ENCODE peak calls at places on chromosomes 7 and 10, in seven cellular contexts. G is lung, C is left ventricle myocardium inferior, J is mammary epithelial cell, A is A549, L is bronchial epithelial cell, K is WTC11. M is an unnamed sample.

GRCh38 chr10:42941245-42941644 is 135.6 kb upstream of the RET start:
- DNase-seq in G (peak), C (no peak), J (no peak), A (no peak), L (no peak), K (no peak), M (no peak)

GRCh38 chr7:97187067-97187466 is 69.6 kb downstream of the SDHAF3 start:
- DNase-seq in G (no peak), C (no peak), J (peak), A (no peak), L (peak), K (no peak), M (no peak)

GRCh38 chr10:88911121-88911520 is 31.1 kb downstream of the STAMBPL1 start:
- DNase-seq in G (no peak), C (no peak), J (no peak), A (no peak), L (no peak), K (no peak), M (no peak)

GRCh38 chr7:26490631-26491624 is 199.3 kb downstream of the SNX10 start:
- DNase-seq in G (no peak), C (no peak), J (peak), A (no peak), L (peak), K (no peak), M (no peak)

GRCh38 chr10:122176232-122176865 is 94.7 kb upstream of the BTBD16 start:
- DNase-seq in G (no peak), C (no peak), J (no peak), A (no peak), L (no peak), K (no peak), M (no peak)

GRCh38 chr10:108721874-108722273 is 1201.4 kb downstream of the XPNPEP1 start:
- DNase-seq in G (no peak), C (no peak), J (no peak), A (no peak), L (no peak), K (no peak), M (no peak)

GRCh38 chr7:11272352-11272751 is 298.7 kb downstream of the PHF14 start:
- DNase-seq in G (no peak), C (no peak), J (no peak), A (no peak), L (no peak), K (no peak), M (no peak)

GRCh38 chr10:33187427-33187999 is 147.0 kb downstream of the NRP1 start:
- DNase-seq in G (no peak), C (no peak), J (no peak), A (no peak), L (no peak), K (no peak), M (no peak)

GRCh38 chr7:27161214-27161720 is 4.1 kb downstream of the HOXA9 start:
- DNase-seq in G (no peak), C (peak), J (no peak), A (no peak), L (no peak), K (no peak), M (no peak)

GRCh38 chr10:76902949-76903348 is 734.7 kb downstream of the KCNMA1 start:
- DNase-seq in G (peak), C (peak), J (no peak), A (peak), L (peak), K (peak), M (no peak)

GRCh38 chr10:45000138-45000763 is 472 bp upstream of the ZNF22 start:
- DNase-seq in G (peak), C (peak), J (no peak), A (no peak), L (no peak), K (no peak), M (no peak)

DNA sequence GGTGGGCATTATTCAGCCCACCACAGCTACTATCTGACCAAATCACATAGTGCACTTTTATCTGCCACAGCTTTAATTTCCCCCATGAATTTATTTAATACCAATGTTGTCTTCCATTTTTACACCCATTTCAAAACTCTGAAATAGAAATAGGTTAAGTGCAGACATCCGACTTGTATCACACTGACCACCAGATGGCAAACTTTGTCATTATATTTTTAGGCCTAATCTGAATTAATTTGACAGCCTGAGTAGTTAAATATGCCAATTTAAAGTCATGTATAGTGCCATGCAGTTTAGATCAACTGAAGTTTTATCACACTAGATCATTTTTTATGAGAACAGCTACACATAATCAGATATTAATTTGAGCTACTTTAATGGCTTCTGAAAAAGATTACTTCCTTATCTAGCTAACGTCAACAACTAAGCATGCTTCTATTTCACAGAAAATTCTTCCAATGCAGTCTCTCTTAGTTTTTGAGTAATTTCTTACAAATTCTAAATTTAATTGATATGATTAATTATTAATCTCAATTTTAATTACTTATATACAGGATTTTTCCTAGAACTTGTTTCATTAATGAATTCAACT is 566.4 kb downstream of the GFRA1 start:
- DNase-seq in G (no peak), C (no peak), J (peak), A (peak), L (peak), K (no peak), M (no peak)
- TF ChIP-seq CTCF in G (no peak), C (peak), J (peak), A (peak), L (peak), K (no peak), M (peak)

DNA sequence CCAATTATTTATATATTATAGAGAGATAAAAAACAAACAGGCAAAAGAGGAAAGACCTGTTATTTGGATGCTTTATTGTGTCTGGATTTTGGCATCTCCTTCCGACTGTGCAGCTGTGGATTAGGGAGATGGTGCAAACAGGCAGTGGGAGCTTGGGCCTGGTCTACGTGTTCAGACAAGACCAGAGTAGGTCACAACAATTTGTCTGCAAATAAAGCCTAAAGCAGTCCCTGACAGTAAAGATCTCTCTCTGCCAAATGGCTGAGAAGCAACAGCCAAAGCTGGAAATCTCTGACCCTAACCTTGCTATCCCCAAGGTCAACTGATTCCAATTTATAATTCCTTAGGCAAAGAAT is 82.0 kb downstream of the ABLIM1 start:
- DNase-seq in G (no peak), C (no peak), J (peak), A (no peak), L (peak), K (no peak), M (no peak)
- TF ChIP-seq CTCF in G (no peak), C (no peak), J (no peak), A (no peak), L (no peak), K (no peak), M (no peak)

DNA sequence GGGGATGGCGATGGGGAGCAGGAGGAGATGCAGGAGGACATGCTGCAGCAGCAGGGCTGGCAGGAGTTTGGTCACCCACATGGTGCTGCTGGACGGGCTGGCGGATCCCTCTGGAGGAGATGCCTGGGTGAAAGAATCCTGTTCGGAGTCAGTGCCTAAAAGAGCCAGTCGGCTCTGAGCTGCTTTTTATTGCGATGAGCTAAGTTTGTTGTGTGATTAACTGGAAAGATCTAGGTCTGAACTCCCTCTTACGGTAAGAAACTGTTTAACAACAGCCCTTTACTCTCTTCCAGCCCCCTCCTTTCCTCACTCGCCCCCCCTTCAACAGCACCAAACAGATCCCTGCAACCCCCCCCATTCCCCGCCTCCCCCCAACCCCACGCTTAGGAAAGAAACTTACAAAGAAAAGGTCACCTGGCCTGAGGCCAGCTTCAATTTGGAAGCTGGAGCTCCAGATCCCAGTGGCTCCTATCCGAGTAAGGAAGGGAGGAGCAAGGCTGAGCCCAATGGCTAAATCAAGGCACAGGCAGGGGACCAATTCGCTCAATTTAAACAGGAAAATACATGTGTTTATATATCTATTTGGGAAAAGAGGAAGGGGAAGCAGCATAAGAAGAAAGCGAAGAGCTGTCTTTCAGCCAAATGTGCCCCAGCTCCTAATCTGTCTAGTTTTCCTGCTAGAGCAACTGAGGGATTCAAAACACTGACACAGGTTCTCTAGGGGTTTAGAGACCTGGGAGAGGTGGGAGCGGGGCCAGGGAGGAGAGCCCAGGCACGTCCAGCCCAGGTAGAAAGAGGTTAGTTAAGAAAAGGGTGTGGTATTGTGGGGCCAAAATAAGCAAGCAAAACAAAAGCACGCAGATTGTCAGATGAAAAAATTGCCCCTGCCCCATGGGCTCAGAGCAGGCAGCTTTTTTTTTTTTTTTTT is at the start of gene HGF:
- DNase-seq in G (peak), C (peak), J (no peak), A (no peak), L (no peak), K (peak), M (no peak)
- TF ChIP-seq CTCF in G (no peak), C (no peak), J (no peak), A (no peak), L (no peak), K (no peak), M (no peak)

GRCh38 chr7:42736931-42737330 is 174.9 kb downstream of the C7orf25 start:
- DNase-seq in G (no peak), C (no peak), J (no peak), A (peak), L (peak), K (peak), M (no peak)
- TF ChIP-seq CTCF in G (no peak), C (no peak), J (peak), A (no peak), L (peak), K (peak), M (no peak)

M was measured in GM13977.